ENCODE peak calls at places on chromosomes 3 and 15, in six cellular contexts. Z, E, D, P, X and Q are unnamed samples.

GRCh38 chr3:119294889-119295769 is 946 bp downstream of the ARHGAP31 start:
- DNase-seq in D (no peak), X (no peak), E (no peak), Z (peak; percentile 70), P (no peak), Q (no peak)

GRCh38 chr3:51975857-51976549 is 1.1 kb downstream of the ABHD14A start:
- DNase-seq in P (peak; percentile 50), D (peak; percentile 68), E (no peak), X (no peak), Z (peak; percentile 89), Q (no peak)

GRCh38 chr3:40620151-40620550 is 95.4 kb downstream of the ZNF621 start:
- DNase-seq in X (no peak), D (no peak), P (no peak), E (no peak), Z (no peak), Q (no peak)

GRCh38 chr15:62545392-62546227 is 380.5 kb upstream of the C2CD4B start:
- DNase-seq in D (no peak), X (no peak), E (no peak), P (no peak), Z (no peak), Q (no peak)

GRCh38 chr3:32571192-32571485 is 481 bp upstream of the DYNC1LI1 start:
- DNase-seq in D (no peak), X (no peak), P (no peak), E (no peak), Z (no peak), Q (no peak)

GRCh38 chr3:136171097-136171542 is 25.0 kb downstream of the MSL2 start:
- DNase-seq in E (no peak), D (no peak), X (no peak), P (no peak), Z (no peak), Q (no peak)

GRCh38 chr3:122926811-122927210 is 100.8 kb downstream of the SEMA5B start:
- DNase-seq in Z (no peak), D (no peak), E (no peak), P (no peak), X (no peak), Q (no peak)

GRCh38 chr3:194985031-194985578 is 285.9 kb downstream of the XXYLT1 start:
- DNase-seq in X (no peak), Z (no peak), D (peak; percentile 17), E (peak; percentile 75), P (peak; percentile 46), Q (peak; percentile 63)

GRCh38 chr3:117184574-117184973 is 475.0 kb downstream of the TUSC7 start:
- DNase-seq in Z (no peak), P (no peak), E (no peak), X (no peak), D (no peak), Q (no peak)

GRCh38 chr3:174441588-174442316 is 417.4 kb upstream of the NAALADL2 start:
- DNase-seq in X (no peak), D (no peak), Z (no peak), P (no peak), E (no peak), Q (no peak)

GRCh38 chr15:72182673-72183072 is 14.9 kb downstream of the GRAMD2A start:
- DNase-seq in E (no peak), Z (no peak), P (peak; percentile 86), D (no peak), X (no peak), Q (no peak)

GRCh38 chr3:66442254-66443249 is 58.3 kb downstream of the LRIG1 start:
- DNase-seq in X (no peak), P (peak; percentile 75), Z (no peak), D (no peak), E (peak; percentile 89), Q (no peak)

GRCh38 chr15:67059127-67059553 is 6.3 kb upstream of the SMAD3 start:
- DNase-seq in E (no peak), P (peak; percentile 64), X (no peak), D (no peak), Z (no peak), Q (no peak)

GRCh38 chr3:188792788-188793187 is 379.0 kb upstream of the TPRG1 start:
- DNase-seq in X (no peak), Z (peak; percentile 18), E (no peak), P (peak; percentile 9), D (no peak), Q (no peak)

GRCh38 chr3:48765376-48765775 is 48.4 kb upstream of the IP6K2 start:
- DNase-seq in E (no peak), D (no peak), Z (peak; percentile 27), P (peak; percentile 18), X (no peak), Q (no peak)

GRCh38 chr3:187209501-187209900 is 12.2 kb downstream of the RTP1 start:
- DNase-seq in P (no peak), D (no peak), X (no peak), E (no peak), Z (no peak), Q (no peak)

GRCh38 chr3:186021673-186022362 is 84.0 kb upstream of the TRA2B start:
- DNase-seq in X (no peak), D (no peak), P (no peak), Z (peak; percentile 16), E (no peak), Q (no peak)

GRCh38 chr3:115217678-115218451 is 70.8 kb upstream of the ZBTB20 start:
- DNase-seq in Z (peak; percentile 35), E (peak; percentile 25), X (no peak), P (peak; percentile 32), D (peak; percentile 6), Q (no peak)

DNA sequence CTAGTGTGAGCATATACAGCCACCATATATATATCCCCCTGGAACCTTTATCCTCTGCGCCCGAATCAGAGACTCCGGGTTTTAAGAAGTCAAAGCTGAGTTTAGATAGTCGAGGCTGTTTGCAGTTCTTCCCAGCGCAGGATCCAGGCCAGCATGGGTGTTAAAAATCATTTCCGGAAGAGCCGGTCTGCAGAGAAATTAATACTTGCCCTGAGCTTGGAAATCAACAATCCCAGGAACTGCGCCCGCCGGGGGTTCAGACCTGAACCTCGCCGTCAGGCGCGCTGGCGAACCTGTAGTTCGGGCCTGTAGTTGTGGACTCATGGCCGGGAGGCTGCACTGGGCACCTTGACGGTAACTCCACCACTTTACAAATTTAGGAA is 2.3 kb downstream of the SHOX2 start:
- DNase-seq in P (no peak), Z (no peak), X (no peak), E (no peak), D (no peak), Q (no peak)
- H3K4me3 ChIP-seq in P (no peak overlapping the region), Z (no peak overlapping the region), X (peak overlapping the region; percentile 23), E (peak overlapping the region; percentile 29), D (no peak overlapping the region), Q (no peak overlapping the region)

DNA sequence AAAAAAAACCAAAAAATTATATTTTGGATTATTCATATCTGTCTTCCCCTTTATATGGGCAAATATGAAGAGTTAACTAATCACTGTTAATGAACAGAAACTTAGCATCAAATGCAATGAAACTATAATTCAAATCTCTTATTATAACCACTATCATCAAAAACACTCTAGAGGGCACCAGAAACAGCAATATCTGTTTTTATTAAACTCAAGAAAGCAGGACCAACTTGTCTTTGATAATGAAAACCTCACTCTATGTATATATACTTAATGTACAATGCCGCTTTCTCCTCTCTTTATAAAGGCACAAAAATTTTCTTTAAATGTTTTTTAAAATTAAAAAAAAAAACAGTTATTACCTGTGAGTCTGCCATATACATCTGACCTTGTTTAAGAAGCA is 92.7 kb downstream of the UACA start:
- DNase-seq in D (no peak), X (no peak), Z (no peak), P (no peak), E (no peak), Q (no peak)
- TF ChIP-seq CTCF in D (no peak), X (no peak), Z (peak; percentile 50), P (no peak), E (no peak), Q (no peak)

GRCh38 chr15:69451951-69452701 is 492 bp upstream of the RPLP1 start:
- DNase-seq in P (peak; percentile 92), X (no peak), Z (peak; percentile 30), E (no peak), D (peak; percentile 44), Q (peak; percentile 66)

GRCh38 chr15:69452702-69453513 is at the start of gene RPLP1:
- DNase-seq in Z (peak; percentile 97), D (peak; percentile 96), P (no peak), X (peak; percentile 77), E (peak; percentile 88), Q (peak; percentile 95)

GRCh38 chr15:69446947-69447346 is 5.7 kb upstream of the RPLP1 start:
- DNase-seq in Z (no peak), X (no peak), D (no peak), E (no peak), P (no peak), Q (no peak)

GRCh38 chr15:69454953-69455352 is 2.3 kb downstream of the RPLP1 start:
- DNase-seq in X (no peak), Z (no peak), E (no peak), P (no peak), D (no peak), Q (no peak)

DNA sequence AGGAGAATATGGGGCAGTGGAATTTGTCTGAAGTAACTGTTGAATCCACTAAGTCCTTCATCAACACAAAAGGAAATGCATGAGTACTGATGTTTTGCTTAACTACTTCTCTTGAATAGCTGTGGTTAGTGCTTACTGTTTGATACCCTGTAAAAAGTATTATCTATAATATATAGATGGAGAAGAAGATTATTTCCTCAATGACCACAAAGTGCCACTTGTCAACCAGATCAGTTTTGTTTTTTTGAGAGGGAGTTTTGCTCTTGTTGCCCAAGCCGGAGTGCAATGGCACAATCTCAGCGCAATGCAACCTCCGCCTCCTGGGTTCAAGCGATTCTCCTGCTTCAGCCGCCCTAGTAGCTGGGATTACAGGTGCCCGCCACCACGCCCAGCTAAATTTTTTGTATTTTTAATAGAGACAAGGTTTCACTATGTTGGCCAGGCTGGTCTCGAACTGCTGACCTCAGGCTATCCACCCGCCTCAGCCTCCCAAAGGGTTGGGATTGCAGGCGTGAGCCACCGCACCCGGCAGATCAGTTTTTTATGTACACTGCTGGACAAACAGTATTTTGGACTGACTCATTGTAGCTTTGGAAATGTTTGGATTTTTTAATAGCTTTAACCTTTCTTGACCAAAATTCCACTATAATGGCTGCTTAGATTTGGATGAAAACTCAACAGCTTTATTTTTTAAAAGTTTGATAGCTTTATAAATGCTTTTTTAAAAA is 1.5 kb upstream of the RPLP1 start:
- DNase-seq in E (no peak), Z (no peak), P (peak; percentile 53), X (no peak), D (no peak), Q (no peak)
- TF ChIP-seq GABPA in E (no peak), Z (no peak), P (no peak), X (no peak), D (no peak), Q (no peak)

GRCh38 chr3:129937717-129938116 is 36.8 kb upstream of the TRH start:
- DNase-seq in P (peak; percentile 28), E (no peak), Z (no peak), D (no peak), X (no peak), Q (no peak)

GRCh38 chr3:129938140-129938930 is 36.2 kb upstream of the TRH start:
- DNase-seq in X (no peak), Z (no peak), E (no peak), P (no peak), D (no peak), Q (no peak)

GRCh38 chr3:129934234-129935123 is 40.0 kb upstream of the TRH start:
- DNase-seq in P (peak; percentile 23), E (no peak), Z (peak; percentile 77), D (peak; percentile 59), X (no peak), Q (no peak)

GRCh38 chr3:129933471-129933870 is 40.0 kb upstream of the TMCC1 start:
- DNase-seq in E (no peak), Z (no peak), P (no peak), D (no peak), X (no peak), Q (no peak)

GRCh38 chr3:129936757-129937156 is 37.8 kb upstream of the TRH start:
- DNase-seq in P (peak; percentile 85), D (no peak), Z (no peak), X (no peak), E (no peak), Q (peak; percentile 41)
- H3K4me3 ChIP-seq in P (peak overlapping the region; percentile 42), D (no peak overlapping the region), Z (no peak overlapping the region), X (peak overlapping the region; percentile 45), E (no peak overlapping the region), Q (peak overlapping the region; percentile 29)